ENCODE peak calls at places on chromosome 14, in six cellular contexts. V, B, S, Z, J and O are unnamed samples.

GRCh38 chr14:80202888-80203562 is 8.3 kb downstream of the DIO2 start:
- DNase-seq in B (no peak), S (no peak), J (peak; percentile 49), Z (no peak), V (peak; percentile 40), O (no peak)

GRCh38 chr14:23910081-23910875 is 43.3 kb upstream of the DHRS4 start:
- DNase-seq in V (peak; percentile 69), Z (no peak), B (no peak), S (peak; percentile 48), J (peak; percentile 88), O (no peak)

GRCh38 chr14:63578300-63578699 is 35.1 kb upstream of the PPP2R5E start:
- DNase-seq in Z (no peak), B (no peak), V (no peak), J (no peak), S (no peak), O (no peak)

GRCh38 chr14:67442139-67442906 is 30.4 kb upstream of the PLEK2 start:
- DNase-seq in B (peak; percentile 80), V (no peak), S (no peak), Z (no peak), J (no peak), O (no peak)

GRCh38 chr14:88247228-88247627 is 75.8 kb downstream of the KCNK10 start:
- DNase-seq in S (no peak), Z (no peak), B (no peak), J (no peak), V (no peak), O (no peak)

GRCh38 chr14:33335366-33335765 is 396.7 kb downstream of the NPAS3 start:
- DNase-seq in S (no peak), J (no peak), B (no peak), V (no peak), Z (no peak), O (no peak)

GRCh38 chr14:33842299-33842698 is 108.6 kb downstream of the EGLN3 start:
- DNase-seq in J (no peak), S (no peak), V (no peak), B (no peak), Z (no peak), O (no peak)

GRCh38 chr14:100660498-100661339 is 66.0 kb upstream of the DLK1 start:
- DNase-seq in Z (no peak), B (no peak), J (no peak), V (no peak), S (no peak), O (no peak)

GRCh38 chr14:66228267-66228970 is 257.8 kb upstream of the CCDC196 start:
- DNase-seq in S (no peak), Z (no peak), B (no peak), V (no peak), J (no peak), O (peak; percentile 12)

GRCh38 chr14:102883028-102883953 is 39.2 kb upstream of the AMN start:
- DNase-seq in Z (no peak), B (no peak), J (no peak), S (no peak), V (no peak), O (no peak)

GRCh38 chr14:68967459-68967940 is 11.6 kb downstream of the ACTN1 start:
- DNase-seq in J (no peak), Z (no peak), B (no peak), S (no peak), V (no peak), O (no peak)

GRCh38 chr14:57526942-57527341 is 33.3 kb upstream of the CCDC198 start:
- DNase-seq in V (peak; percentile 58), Z (no peak), B (no peak), S (no peak), J (peak; percentile 18), O (no peak)
- H3K4me3 ChIP-seq in V (no peak overlapping the region), Z (no peak overlapping the region), B (no peak overlapping the region), S (no peak overlapping the region), J (no peak overlapping the region), O (no peak overlapping the region)

GRCh38 chr14:76331328-76332011 is 44.5 kb upstream of the ESRRB start:
- DNase-seq in S (no peak), J (no peak), V (no peak), Z (no peak), B (no peak), O (no peak)

GRCh38 chr14:76330411-76331327 is 45.3 kb upstream of the ESRRB start:
- DNase-seq in S (no peak), J (no peak), V (no peak), Z (no peak), B (no peak), O (no peak)

GRCh38 chr14:76329951-76330350 is 46.0 kb upstream of the ESRRB start:
- DNase-seq in J (no peak), B (no peak), S (no peak), Z (no peak), V (peak; percentile 28), O (no peak)

GRCh38 chr14:76328457-76329137 is 47.3 kb upstream of the ESRRB start:
- DNase-seq in V (no peak), Z (no peak), J (no peak), B (no peak), S (no peak), O (no peak)

DNA sequence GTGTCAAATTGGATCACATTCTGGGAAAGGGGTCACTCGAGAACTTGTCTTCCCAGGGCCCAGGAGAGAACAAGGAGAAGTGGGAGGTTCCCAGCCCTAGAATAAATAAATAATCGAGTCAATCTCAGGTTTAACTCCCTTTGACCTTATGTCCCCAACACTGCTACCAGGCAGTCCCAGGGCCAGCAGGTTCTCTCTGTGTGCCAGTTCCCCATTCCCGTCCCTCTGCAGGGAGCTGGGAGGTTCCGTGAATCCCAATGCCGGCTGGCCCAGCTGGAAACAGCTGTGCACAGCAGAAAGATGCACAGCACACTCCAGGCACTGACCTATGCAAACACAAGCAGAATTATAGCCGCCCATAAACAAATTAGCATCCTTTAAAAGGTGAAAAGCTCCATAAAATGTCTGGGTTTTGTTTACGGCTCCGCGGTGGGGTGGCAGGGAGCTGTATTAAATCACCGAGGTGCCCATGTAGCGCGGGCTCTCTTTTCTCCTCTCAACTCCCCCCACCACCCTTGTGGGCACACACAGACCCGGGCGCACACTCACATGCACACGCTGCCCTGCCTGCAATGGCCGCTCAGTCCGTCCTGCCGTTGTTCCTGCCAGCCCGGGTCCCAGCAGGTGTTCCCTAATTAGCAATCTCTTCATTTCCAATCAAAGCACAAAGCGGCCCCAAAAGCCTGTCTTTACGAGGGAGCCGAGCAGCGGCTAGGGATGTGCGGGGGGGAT is 46.6 kb upstream of the ESRRB start:
- DNase-seq in B (no peak), Z (no peak), V (peak; percentile 87), J (peak; percentile 20), S (no peak), O (no peak)
- H3K4me3 ChIP-seq in B (no peak overlapping the region), Z (no peak overlapping the region), V (peak overlapping the region; percentile 50), J (no peak overlapping the region), S (peak overlapping the region; percentile 11), O (no peak overlapping the region)

DNA sequence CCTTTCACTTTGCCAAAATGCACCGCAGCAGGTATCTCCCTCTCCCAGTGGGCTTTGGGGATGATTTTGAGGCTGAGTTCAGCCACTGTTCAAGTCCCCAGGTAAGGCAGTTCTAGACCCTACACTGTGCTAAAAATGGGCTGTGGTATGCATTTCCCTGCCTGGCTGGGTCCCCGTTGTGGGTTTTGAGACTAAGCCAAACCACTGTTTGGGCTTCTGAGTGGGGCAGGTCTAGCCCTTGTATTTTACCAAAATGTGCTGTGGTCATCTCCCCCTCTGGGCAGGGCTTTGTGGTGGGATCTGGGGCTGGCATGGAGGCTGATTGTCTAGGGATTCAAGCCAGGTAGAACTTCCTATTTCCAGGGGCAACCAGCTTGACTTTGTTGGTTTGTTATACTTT is 13.6 kb upstream of the OR4Q3 start:
- DNase-seq in V (no peak), B (no peak), S (no peak), Z (no peak), J (no peak), O (no peak)
- H3K4me3 ChIP-seq in V (no peak overlapping the region), B (no peak overlapping the region), S (no peak overlapping the region), Z (no peak overlapping the region), J (no peak overlapping the region), O (no peak overlapping the region)

GRCh38 chr14:89721330-89721729 is 233.2 kb downstream of the EFCAB11 start:
- DNase-seq in B (no peak), S (no peak), Z (no peak), J (no peak), V (no peak), O (no peak)
- H3K4me3 ChIP-seq in B (no peak overlapping the region), S (no peak overlapping the region), Z (no peak overlapping the region), J (no peak overlapping the region), V (no peak overlapping the region), O (no peak overlapping the region)

DNA sequence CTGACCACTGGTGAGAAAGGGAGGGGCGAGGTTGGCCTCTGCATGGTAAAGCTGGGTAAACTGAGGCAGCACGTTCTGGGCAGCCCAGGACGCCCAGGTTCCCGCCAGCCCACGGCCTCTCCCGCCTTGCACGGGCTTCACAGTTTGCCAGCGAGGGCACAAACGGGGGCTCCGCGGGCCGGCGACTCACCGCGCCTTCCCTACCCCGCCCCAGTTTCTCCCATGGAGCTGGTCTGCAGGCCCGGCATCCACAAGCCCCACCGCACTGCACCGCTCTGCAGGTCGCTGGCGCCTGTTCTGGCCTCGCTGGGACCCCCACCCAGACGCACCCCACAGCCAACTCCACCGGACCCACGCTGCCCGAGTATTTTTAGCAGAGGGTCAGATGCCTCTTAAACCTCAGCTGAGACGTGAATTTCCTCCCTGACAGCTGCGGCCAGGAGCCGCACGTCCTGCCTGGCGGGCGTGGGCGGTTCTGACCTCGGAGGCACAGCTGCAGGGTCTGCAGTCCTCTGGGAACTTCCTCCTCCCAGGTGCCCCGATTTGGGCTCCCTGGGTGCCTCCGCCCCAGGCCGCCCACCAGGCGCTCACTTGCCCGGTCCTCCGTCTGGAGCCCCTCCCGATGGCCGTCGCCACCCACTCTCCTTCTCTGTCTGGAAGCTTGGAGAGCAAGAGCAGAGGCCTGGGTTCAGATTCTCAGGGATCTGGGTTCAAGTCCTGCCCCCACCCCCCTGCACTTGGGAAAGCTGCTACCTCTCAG is 29.5 kb upstream of the INF2 start:
- DNase-seq in Z (no peak), J (no peak), B (no peak), S (no peak), V (no peak), O (no peak)
- H3K4me3 ChIP-seq in Z (no peak overlapping the region), J (no peak overlapping the region), B (no peak overlapping the region), S (no peak overlapping the region), V (no peak overlapping the region), O (no peak overlapping the region)

DNA sequence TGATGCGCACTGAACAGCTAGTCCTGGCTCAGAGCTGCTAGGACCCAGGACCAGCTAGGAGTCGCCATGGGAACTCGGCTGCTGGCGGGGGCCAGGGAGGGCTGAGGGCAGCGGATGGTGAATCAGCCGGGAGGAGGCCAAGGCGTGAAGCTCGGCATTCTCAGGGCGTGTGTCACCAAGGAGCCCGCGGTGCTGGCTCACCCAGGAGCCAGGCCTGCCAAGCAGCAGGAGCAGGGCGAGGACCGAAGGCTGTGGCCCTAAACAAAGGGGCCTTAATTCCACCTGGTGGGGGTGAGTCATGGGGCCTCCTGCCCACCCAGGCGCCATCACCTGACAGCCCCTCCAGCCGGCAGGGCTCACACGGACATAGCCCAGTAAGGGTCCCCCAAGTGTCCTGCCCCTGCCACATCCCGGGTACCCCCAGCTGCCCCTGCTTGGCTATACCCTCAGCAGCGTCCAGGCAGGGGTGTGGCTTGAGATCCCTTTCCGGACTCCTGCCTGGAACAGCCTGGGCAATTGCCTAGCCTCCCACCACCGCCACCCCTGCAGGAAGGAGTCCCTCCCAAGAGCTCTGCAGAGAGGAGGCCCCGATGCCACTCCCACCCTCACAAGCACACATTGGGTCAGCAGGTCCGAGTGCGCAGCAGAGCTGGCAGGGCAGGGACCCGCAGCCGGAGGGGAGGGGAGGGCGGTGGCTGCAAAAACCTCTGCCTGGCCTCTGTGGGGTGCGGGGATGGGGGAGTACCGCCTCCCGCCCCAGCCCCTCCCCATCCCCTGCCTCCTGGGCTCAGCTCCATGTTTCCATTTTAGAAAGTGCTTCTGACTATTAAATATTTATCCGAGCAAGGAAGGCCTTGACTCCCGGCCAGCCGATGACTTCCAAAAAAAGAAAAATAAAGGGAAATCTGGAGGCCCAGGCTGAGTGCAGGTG is 4.7 kb downstream of the AHNAK2 start:
- DNase-seq in J (peak; percentile 10), V (peak; percentile 60), B (no peak), Z (peak; percentile 67), S (no peak), O (peak; percentile 79)
- H3K4me3 ChIP-seq in J (no peak overlapping the region), V (no peak overlapping the region), B (no peak overlapping the region), Z (no peak overlapping the region), S (no peak overlapping the region), O (no peak overlapping the region)

GRCh38 chr14:77125275-77126073 is 16.1 kb downstream of the ZDHHC22 start:
- DNase-seq in V (peak; percentile 38), J (no peak), S (no peak), Z (no peak), B (no peak), O (no peak)
- H3K4me3 ChIP-seq in V (peak overlapping the region; percentile 73), J (peak overlapping the region; percentile 81), S (peak overlapping the region; percentile 83), Z (no peak overlapping the region), B (peak overlapping the region; percentile 31), O (peak overlapping the region; percentile 52)